ENCODE peak calls at places on chromosomes 2 and 18, in five cellular contexts. O is foreskin fibroblast, I is neural crest cell, T is IMR-90, E is progenitor cell of endocrine pancreas. K is an unnamed sample.

GRCh38 chr18:62939925-62940324 is 224.6 kb downstream of the PHLPP1 start:
- DNase-seq in O (no peak), T (no peak), E (no peak), I (no peak), K (no peak)

GRCh38 chr2:40002339-40002738 is 223.3 kb upstream of the THUMPD2 start:
- DNase-seq in E (no peak), I (no peak), O (no peak), T (no peak), K (no peak)

GRCh38 chr2:12452211-12452610 is 264.5 kb upstream of the TRIB2 start:
- DNase-seq in T (peak; percentile 96), E (no peak), I (no peak), O (no peak), K (no peak)

GRCh38 chr2:182372661-182373060 is 54.2 kb downstream of the PDE1A start:
- DNase-seq in O (peak; percentile 82), I (no peak), T (peak; percentile 91), E (no peak), K (no peak)

GRCh38 chr18:32081881-32082280 is 9.8 kb upstream of the RNF138 start:
- DNase-seq in E (no peak), I (no peak), T (peak; percentile 5), O (no peak), K (no peak)

GRCh38 chr18:68456985-68457384 is 257.9 kb downstream of the TMX3 start:
- DNase-seq in E (no peak), I (no peak), O (no peak), T (peak; percentile 50), K (no peak)

GRCh38 chr2:236086971-236087465 is 81.2 kb downstream of the GBX2 start:
- DNase-seq in O (no peak), T (no peak), E (no peak), I (no peak), K (no peak)

GRCh38 chr18:24878289-24878688 is 417.9 kb downstream of the HRH4 start:
- DNase-seq in O (peak; percentile 45), E (no peak), T (peak; percentile 64), I (peak; percentile 30), K (no peak)

GRCh38 chr2:30373881-30374302 is 73.2 kb upstream of the LCLAT1 start:
- DNase-seq in O (peak; percentile 76), I (no peak), T (peak; percentile 89), E (no peak), K (peak; percentile 30)

GRCh38 chr2:134771313-134771801 is 52.6 kb upstream of the TMEM163 start:
- DNase-seq in T (no peak), E (no peak), I (no peak), O (no peak), K (no peak)

GRCh38 chr2:179273461-179273962 is 8.9 kb upstream of the SESTD1 start:
- DNase-seq in O (no peak), T (peak; percentile 24), E (no peak), I (peak; percentile 11), K (no peak)

GRCh38 chr2:151049746-151050145 is 211.9 kb downstream of the RBM43 start:
- DNase-seq in T (peak; percentile 69), O (peak; percentile 50), E (no peak), I (no peak), K (no peak)

GRCh38 chr2:109247812-109248211 is 118.8 kb downstream of the SH3RF3 start:
- DNase-seq in E (no peak), I (no peak), O (no peak), T (no peak), K (no peak)

GRCh38 chr2:233480490-233481202 is 85.9 kb downstream of the USP40 start:
- DNase-seq in O (no peak), E (no peak), T (no peak), I (no peak), K (no peak)

GRCh38 chr18:47993409-47993808 is 63.0 kb upstream of the SMAD2 start:
- DNase-seq in I (no peak), E (no peak), T (no peak), O (no peak), K (peak; percentile 46)

GRCh38 chr2:127811397-127811860 is 458 bp upstream of the WDR33 start:
- DNase-seq in E (no peak), I (no peak), O (peak; percentile 6), T (no peak), K (no peak)

GRCh38 chr2:133653116-133653515 is 84.9 kb upstream of the NCKAP5 start:
- DNase-seq in E (no peak), I (no peak), O (no peak), T (no peak), K (no peak)

GRCh38 chr2:132632000-132632649 is 37.9 kb downstream of the LYPD1 start:
- DNase-seq in E (no peak), I (peak; percentile 14), T (peak; percentile 6), O (no peak), K (no peak)

GRCh38 chr2:38540580-38541290 is 62.0 kb downstream of the HNRNPLL start:
- DNase-seq in I (no peak), E (no peak), O (no peak), T (no peak), K (no peak)

GRCh38 chr2:128978155-128978707 is 659.6 kb upstream of the HS6ST1 start:
- DNase-seq in O (no peak), E (no peak), T (no peak), I (no peak), K (no peak)

GRCh38 chr18:57439617-57439975 is 4.4 kb downstream of the ONECUT2 start:
- DNase-seq in O (no peak), I (peak; percentile 13), E (peak; percentile 41), T (no peak), K (peak; percentile 72)

GRCh38 chr2:70919672-70920366 is 15.9 kb upstream of the ATP6V1B1 start:
- DNase-seq in I (peak; percentile 96), E (peak; percentile 85), T (peak; percentile 64), O (peak; percentile 52), K (peak; percentile 90)

GRCh38 chr18:41881285-41881684 is 73.7 kb upstream of the PIK3C3 start:
- DNase-seq in I (no peak), O (peak; percentile 62), E (no peak), T (peak; percentile 82), K (no peak)

GRCh38 chr2:159071190-159071915 is 102.9 kb downstream of the TANC1 start:
- DNase-seq in T (peak; percentile 59), E (no peak), I (no peak), O (peak; percentile 51), K (no peak)

GRCh38 chr2:223860809-223861738 is 23.7 kb upstream of the AP1S3 start:
- DNase-seq in I (no peak), T (peak; percentile 77), E (peak; percentile 22), O (peak; percentile 47), K (no peak)

GRCh38 chr2:108199726-108200125 is 40.0 kb upstream of the SULT1C3 start:
- DNase-seq in O (no peak), T (peak; percentile 28), I (no peak), E (no peak), K (no peak)

GRCh38 chr2:112692496-112692911 is 28.3 kb upstream of the NT5DC4 start:
- DNase-seq in T (peak; percentile 98), O (peak; percentile 96), E (no peak), I (no peak), K (no peak)

GRCh38 chr2:11371099-11371937 is 26.9 kb upstream of the ROCK2 start:
- DNase-seq in T (no peak), O (no peak), E (no peak), I (no peak), K (no peak)